ENCODE peak calls at places on chromosome 7, in four cellular contexts. B, S, O and W are unnamed samples.

GRCh38 chr7:93515144-93515543 is 59.4 kb downstream of the CALCR start:
- DNase-seq in B (no peak), S (no peak), O (no peak), W (no peak)

GRCh38 chr7:37357277-37357996 is 91.2 kb downstream of the ELMO1 start:
- DNase-seq in B (no peak), S (no peak), O (no peak), W (peak; percentile 94)

GRCh38 chr7:100582041-100582579 is 3.8 kb downstream of the LRCH4 start:
- DNase-seq in B (no peak), S (no peak), O (no peak), W (no peak)

GRCh38 chr7:155374276-155375252 is 76.9 kb downstream of the INSIG1 start:
- DNase-seq in B (no peak), S (peak; percentile 42), O (no peak), W (no peak)

GRCh38 chr7:120407015-120407414 is 134.0 kb downstream of the KCND2 start:
- DNase-seq in B (no peak), S (no peak), O (no peak), W (no peak)

GRCh38 chr7:139004321-139005075 is 23.3 kb upstream of the KIAA1549 start:
- DNase-seq in B (no peak), S (no peak), O (no peak), W (peak; percentile 38)

GRCh38 chr7:1136841-1137516 is 23.0 kb downstream of the ZFAND2A start:
- DNase-seq in B (no peak), S (peak; percentile 46), O (no peak), W (peak; percentile 46)

GRCh38 chr7:36118344-36118743 is 34.7 kb upstream of the EEPD1 start:
- DNase-seq in B (no peak), S (no peak), O (no peak), W (no peak)

GRCh38 chr7:43679210-43680068 is 49.9 kb downstream of the COA1 start:
- DNase-seq in B (no peak), S (no peak), O (no peak), W (no peak)

DNA sequence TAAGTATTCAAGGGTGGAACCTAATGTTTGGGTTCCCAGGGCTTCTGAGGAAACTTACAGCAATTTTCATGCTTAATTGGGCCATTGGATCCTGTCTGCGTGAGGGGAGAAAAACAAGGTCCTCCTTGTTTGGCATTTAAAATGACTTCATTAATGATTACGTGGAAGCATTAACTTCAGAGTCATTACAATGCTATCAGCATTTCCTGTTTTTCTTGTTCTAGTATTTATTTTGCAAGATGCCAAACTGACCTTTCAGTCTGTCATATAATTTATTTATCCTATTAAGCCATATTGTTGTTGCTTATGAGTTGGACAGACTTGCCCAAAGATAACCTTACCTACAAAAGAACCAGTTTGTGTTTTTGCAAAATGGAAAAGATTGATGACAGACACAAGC is 324.1 kb upstream of the LRRN3 start:
- DNase-seq in B (no peak), S (no peak), O (no peak), W (no peak)
- H3K56ac ChIP-seq in B (no peak overlapping the region), S (no peak overlapping the region), O (no peak overlapping the region), W (no peak overlapping the region)

GRCh38 chr7:50321678-50322077 is 17.2 kb downstream of the IKZF1 start:
- DNase-seq in B (no peak), S (no peak), O (no peak), W (no peak)
- H3K56ac ChIP-seq in B (no peak overlapping the region), S (no peak overlapping the region), O (no peak overlapping the region), W (no peak overlapping the region)

GRCh38 chr7:111290419-111290818 is 199.5 kb downstream of the LRRN3 start:
- DNase-seq in B (no peak), S (no peak), O (no peak), W (no peak)

GRCh38 chr7:111290982-111291381 is 200.1 kb downstream of the LRRN3 start:
- DNase-seq in B (no peak), S (no peak), O (no peak), W (no peak)

GRCh38 chr7:111292026-111292430 is 201.1 kb downstream of the LRRN3 start:
- DNase-seq in B (peak; percentile 24), S (no peak), O (no peak), W (no peak)

DNA sequence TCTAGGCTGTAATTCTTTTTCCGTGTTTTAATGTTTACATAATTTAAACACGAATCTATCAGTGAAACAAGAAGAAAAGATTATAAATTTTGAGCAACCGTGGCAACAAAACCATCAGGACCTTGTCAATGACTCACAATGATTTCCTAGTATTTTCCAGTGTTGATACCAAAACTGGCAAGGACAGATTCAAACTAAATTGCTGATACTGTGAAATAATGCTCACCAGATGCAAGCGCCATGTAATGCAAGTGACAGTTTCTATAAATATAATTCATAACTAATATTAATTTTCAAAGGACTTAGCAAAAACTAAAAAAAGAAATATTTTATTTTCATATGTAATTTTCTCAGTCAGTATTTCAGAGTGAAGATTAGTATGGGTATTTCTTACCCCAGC is 203.6 kb downstream of the LRRN3 start:
- DNase-seq in B (no peak), S (no peak), O (no peak), W (no peak)
- H3K56ac ChIP-seq in B (no peak overlapping the region), S (no peak overlapping the region), O (no peak overlapping the region), W (no peak overlapping the region)

GRCh38 chr7:123681561-123681960 is 25.9 kb downstream of the LMOD2 start:
- DNase-seq in B (no peak), S (no peak), O (no peak), W (no peak)

GRCh38 chr7:123677316-123677715 is 21.6 kb downstream of the LMOD2 start:
- DNase-seq in B (no peak), S (no peak), O (no peak), W (no peak)

GRCh38 chr7:123682690-123683089 is 27.0 kb downstream of the LMOD2 start:
- DNase-seq in B (peak; percentile 77), S (no peak), O (no peak), W (peak; percentile 74)

GRCh38 chr7:123679614-123680013 is 23.9 kb downstream of the LMOD2 start:
- DNase-seq in B (no peak), S (no peak), O (no peak), W (no peak)

DNA sequence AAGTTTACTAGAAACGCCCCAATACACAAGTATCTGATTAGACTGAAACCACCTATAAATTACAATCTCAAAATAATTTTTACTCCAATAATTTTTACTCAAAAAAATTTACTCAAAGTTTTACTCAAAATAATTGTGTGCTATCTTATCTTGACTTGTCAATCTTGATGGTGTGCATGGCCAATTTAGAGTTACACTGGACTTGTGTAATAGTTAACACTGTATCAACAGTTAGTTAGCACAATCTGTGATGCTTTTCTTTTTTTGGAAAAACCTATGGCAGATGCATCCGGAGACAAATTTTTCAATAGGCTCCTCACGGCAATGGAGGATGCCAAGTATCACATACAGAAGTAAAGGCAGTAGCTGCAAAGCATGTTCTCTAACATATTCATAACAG is 24.9 kb downstream of the LMOD2 start:
- DNase-seq in B (no peak), S (no peak), O (no peak), W (no peak)
- H3K56ac ChIP-seq in B (no peak overlapping the region), S (no peak overlapping the region), O (no peak overlapping the region), W (no peak overlapping the region)

GRCh38 chr7:98683514-98683913 is 66.4 kb downstream of the NPTX2 start:
- DNase-seq in B (no peak), S (no peak), O (no peak), W (no peak)

GRCh38 chr7:98685541-98685940 is 68.5 kb downstream of the NPTX2 start:
- DNase-seq in B (no peak), S (no peak), O (no peak), W (no peak)

GRCh38 chr7:98691619-98692018 is 74.5 kb downstream of the NPTX2 start:
- DNase-seq in B (no peak), S (no peak), O (no peak), W (no peak)

GRCh38 chr7:98686466-98687080 is 69.5 kb downstream of the NPTX2 start:
- DNase-seq in B (no peak), S (no peak), O (no peak), W (no peak)

DNA sequence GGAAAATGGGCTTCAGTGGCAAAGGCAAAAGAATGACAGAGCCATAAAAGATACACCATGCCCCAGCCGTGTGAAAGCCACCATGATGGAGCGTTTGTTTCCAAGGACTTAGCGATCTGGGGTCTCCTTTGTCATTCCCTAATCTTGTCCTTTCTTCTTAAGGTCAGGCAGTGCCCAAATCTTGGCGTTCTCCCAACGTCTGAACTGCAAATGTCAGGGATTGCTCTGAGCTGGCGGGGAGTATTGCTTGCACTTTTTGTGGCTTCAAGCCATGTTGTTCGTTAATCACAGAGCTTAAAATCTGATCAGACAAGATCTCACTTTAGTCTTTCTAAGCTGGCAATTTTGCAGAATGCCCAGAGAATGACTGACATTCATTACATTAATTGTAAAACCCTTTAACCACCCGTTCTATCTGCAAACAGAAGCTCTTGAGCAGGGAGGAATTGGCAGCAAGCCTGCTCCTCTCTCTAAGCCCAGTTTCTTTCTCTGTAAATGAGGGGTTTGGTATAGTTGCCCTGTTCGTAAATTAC is 70.3 kb downstream of the NPTX2 start:
- DNase-seq in B (no peak), S (no peak), O (no peak), W (no peak)
- H3K56ac ChIP-seq in B (no peak overlapping the region), S (no peak overlapping the region), O (no peak overlapping the region), W (no peak overlapping the region)